ENCODE peak calls at places on chromosomes 2 and 18, in seven cellular contexts. N is kidney, V is HCT116, X is heart left ventricle, L is GM06990, P is psoas muscle, D is kidney epithelial cell. Q is an unnamed sample.

GRCh38 chr2:239507576-239508258 is 106.9 kb upstream of the HDAC4 start:
- DNase-seq in N (peak; percentile 73), V (no peak), X (no peak), L (no peak), P (no peak), D (no peak), Q (no peak)

GRCh38 chr2:234422242-234422641 is 74.6 kb downstream of the ARL4C start:
- DNase-seq in N (no peak), V (peak; percentile 82), X (no peak), L (no peak), P (no peak), D (peak; percentile 88), Q (no peak)

GRCh38 chr2:197088694-197089093 is 162.2 kb upstream of the PGAP1 start:
- DNase-seq in N (no peak), V (no peak), X (no peak), L (no peak), P (no peak), D (peak; percentile 69), Q (no peak)

GRCh38 chr2:53939656-53940055 is 31.1 kb downstream of the PSME4 start:
- DNase-seq in N (no peak), V (no peak), X (no peak), L (no peak), P (no peak), D (peak; percentile 12), Q (no peak)

GRCh38 chr18:52236134-52236533 is 103.9 kb upstream of the DCC start:
- DNase-seq in N (no peak), V (no peak), X (no peak), L (no peak), P (no peak), D (no peak), Q (no peak)

GRCh38 chr2:219570194-219570923 is 980 bp downstream of the OBSL1 start:
- DNase-seq in N (peak; percentile 83), V (no peak), X (no peak), L (no peak), P (peak; percentile 51), D (no peak), Q (peak; percentile 52)

GRCh38 chr2:9091819-9092218 is 88.3 kb upstream of the MBOAT2 start:
- DNase-seq in N (no peak), V (no peak), X (no peak), L (no peak), P (no peak), D (no peak), Q (no peak)

GRCh38 chr2:127642706-127643697 is 3.0 kb upstream of the GPR17 start:
- DNase-seq in N (peak; percentile 57), V (no peak), X (no peak), L (no peak), P (no peak), D (no peak), Q (peak; percentile 13)

GRCh38 chr2:3212984-3213383 is 164.6 kb downstream of the EIPR1 start:
- DNase-seq in N (no peak), V (no peak), X (no peak), L (no peak), P (no peak), D (no peak), Q (no peak)

GRCh38 chr2:3210257-3210656 is 167.4 kb downstream of the EIPR1 start:
- DNase-seq in N (no peak), V (no peak), X (no peak), L (no peak), P (no peak), D (no peak), Q (no peak)

GRCh38 chr2:3209258-3209657 is 168.4 kb downstream of the EIPR1 start:
- DNase-seq in N (no peak), V (no peak), X (no peak), L (no peak), P (no peak), D (no peak), Q (no peak)

GRCh38 chr2:3211971-3212362 is 165.7 kb downstream of the EIPR1 start:
- DNase-seq in N (no peak), V (no peak), X (no peak), L (no peak), P (no peak), D (no peak), Q (no peak)

DNA sequence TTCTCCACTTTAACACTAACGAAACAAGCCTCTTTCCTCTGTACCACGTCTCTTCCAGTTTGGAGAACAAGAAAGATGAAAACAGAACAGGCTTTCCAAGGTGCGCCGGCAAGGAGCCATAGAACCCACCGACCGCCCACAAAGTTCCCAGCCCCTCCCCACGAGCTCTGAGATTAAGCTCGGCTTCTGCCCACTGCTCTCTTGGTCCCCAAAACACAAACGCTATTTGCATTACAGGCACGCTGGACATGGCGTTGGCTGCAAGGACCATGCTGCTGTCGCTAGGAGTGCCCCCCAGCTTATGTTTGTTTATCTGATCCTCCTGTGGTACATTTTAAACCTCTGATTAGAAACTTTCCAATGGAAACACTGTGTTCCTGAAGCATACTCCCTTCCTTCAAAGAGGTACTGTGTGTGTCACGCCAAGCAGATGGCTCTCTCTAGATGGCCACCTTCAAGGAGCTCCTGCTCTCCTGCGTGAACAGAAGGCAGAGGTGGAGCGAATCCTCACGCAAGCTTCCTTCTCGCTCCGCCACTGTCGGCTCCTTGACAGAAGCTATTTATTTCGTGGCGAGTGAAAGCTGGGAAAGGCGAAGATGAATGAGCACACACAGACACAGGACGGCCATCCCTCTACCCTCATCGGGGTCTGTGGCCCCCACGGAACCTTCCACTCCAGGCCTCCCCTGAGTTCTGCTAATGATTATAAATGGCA is 166.2 kb downstream of the EIPR1 start:
- DNase-seq in N (no peak), V (no peak), X (no peak), L (no peak), P (no peak), D (no peak), Q (no peak)
- H3K36me3 ChIP-seq in N (peaks cover 2% of the 10 kb centered on the region), V (no peaks in the 10 kb centered on the region), X (no peaks in the 10 kb centered on the region), L (no peaks in the 10 kb centered on the region), P (no peaks in the 10 kb centered on the region), D (no peaks in the 10 kb centered on the region), Q (peaks cover 21% of the 10 kb centered on the region)

DNA sequence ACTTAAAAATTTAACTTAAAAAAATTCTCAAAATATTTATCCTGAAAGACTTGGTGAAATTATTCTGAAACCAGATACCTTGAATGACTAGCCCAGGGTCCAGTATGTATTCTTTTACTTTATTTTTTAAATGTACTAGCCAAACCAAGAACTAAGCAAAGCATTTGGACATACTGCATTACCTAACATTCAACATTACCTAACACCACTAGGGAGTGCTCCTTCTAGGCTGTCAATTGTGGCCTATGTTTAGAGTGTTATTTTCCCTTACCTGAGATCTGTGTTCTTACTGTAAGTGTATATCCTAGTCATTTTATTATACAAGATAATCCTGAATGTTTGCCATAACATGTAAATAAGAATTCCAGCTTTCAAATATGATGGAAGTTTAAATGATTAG is 496.6 kb downstream of the PTPRM start:
- DNase-seq in N (no peak), V (no peak), X (no peak), L (no peak), P (no peak), D (no peak), Q (no peak)
- TF ChIP-seq CTCF in N (no peak), V (peak; percentile 35), X (no peak), L (no peak), P (no peak), D (no peak), Q (no peak)

GRCh38 chr18:45901654-45902210 is 65.4 kb downstream of the EPG5 start:
- DNase-seq in N (no peak), V (no peak), X (no peak), L (no peak), P (no peak), D (no peak), Q (no peak)
- H3K36me3 ChIP-seq in N (peaks cover 37% of the 10 kb centered on the region), V (peaks cover 4% of the 10 kb centered on the region), X (no peaks in the 10 kb centered on the region), L (peaks cover 6% of the 10 kb centered on the region), P (peaks cover 99% of the 10 kb centered on the region), D (peaks cover 2% of the 10 kb centered on the region), Q (peaks cover 99% of the 10 kb centered on the region)

GRCh38 chr2:126482582-126483464 is 173.1 kb upstream of the GYPC start:
- DNase-seq in N (no peak), V (no peak), X (no peak), L (no peak), P (no peak), D (no peak), Q (no peak)
- TF ChIP-seq CTCF in N (no peak), V (no peak), X (no peak), L (peak; percentile 55), P (no peak), D (no peak), Q (no peak)

DNA sequence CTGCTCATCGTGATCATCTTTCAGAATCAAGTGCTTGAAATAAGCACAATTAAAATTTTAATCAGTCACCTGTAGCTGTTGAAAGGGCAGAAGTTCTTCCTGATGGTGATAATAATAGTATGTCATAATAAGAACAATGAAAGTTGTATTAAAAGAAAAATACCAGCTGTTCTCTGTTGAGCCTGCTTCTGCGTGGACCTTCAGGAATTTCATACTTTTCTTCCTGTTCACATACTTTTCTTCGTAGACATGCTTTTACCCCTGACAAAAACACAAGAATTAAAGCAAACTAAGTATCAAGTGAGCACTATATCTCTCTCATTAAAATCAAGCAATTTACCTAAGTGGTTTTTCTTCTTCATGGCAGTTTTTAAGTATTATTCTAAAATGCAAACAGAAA is 79.2 kb downstream of the BARD1 start:
- DNase-seq in N (no peak), V (no peak), X (no peak), L (no peak), P (no peak), D (no peak), Q (no peak)
- H3K36me3 ChIP-seq in N (peaks cover 2% of the 10 kb centered on the region), V (no peaks in the 10 kb centered on the region), X (no peaks in the 10 kb centered on the region), L (peaks cover 3% of the 10 kb centered on the region), P (peaks cover 47% of the 10 kb centered on the region), D (no peaks in the 10 kb centered on the region), Q (peaks cover 47% of the 10 kb centered on the region)

GRCh38 chr2:101190753-101191516 is 39.8 kb upstream of the TBC1D8 start:
- DNase-seq in N (no peak), V (no peak), X (no peak), L (no peak), P (no peak), D (no peak), Q (no peak)

GRCh38 chr2:101185656-101186055 is 34.5 kb upstream of the TBC1D8 start:
- DNase-seq in N (no peak), V (no peak), X (no peak), L (no peak), P (no peak), D (no peak), Q (no peak)

GRCh38 chr2:101187131-101187530 is 35.9 kb upstream of the TBC1D8 start:
- DNase-seq in N (no peak), V (no peak), X (no peak), L (no peak), P (no peak), D (no peak), Q (no peak)

GRCh38 chr2:101185085-101185484 is 33.9 kb upstream of the TBC1D8 start:
- DNase-seq in N (no peak), V (no peak), X (no peak), L (no peak), P (no peak), D (no peak), Q (no peak)

DNA sequence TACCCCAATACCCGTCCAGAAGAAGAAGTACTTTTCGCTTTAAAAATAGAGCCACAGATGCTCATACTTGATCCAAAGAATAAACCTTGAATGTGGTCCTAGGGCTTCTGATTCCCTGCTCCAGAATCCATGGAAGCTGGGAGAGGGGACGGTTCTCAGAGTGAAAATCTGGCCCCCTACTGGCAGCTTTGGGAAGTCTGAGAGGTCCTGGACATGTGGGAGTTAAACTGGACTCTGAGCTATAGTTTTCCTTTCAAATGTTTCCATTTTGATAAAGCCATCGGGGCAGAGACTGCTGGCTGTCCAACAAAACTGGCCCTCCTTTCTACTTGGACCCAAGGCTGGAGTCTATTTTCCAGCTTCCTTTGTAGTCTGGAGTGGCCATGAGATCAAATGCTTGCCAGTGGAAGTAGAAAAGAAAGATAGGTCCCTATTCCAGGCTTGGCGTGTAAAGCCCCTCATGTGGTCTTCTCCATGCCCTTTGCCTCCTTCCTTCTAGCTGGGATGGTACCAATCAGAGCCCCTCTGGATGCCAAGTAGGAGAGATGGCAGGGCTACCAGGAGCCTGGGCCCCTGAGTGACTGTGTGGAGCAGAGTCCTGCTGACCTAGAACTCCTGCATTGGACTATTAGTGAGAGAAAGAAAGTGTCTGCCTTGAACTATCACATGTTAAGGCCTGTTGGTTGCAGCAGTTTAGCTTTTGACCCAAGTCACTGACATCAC is 37.7 kb upstream of the TBC1D8 start:
- DNase-seq in N (no peak), V (peak; percentile 21), X (no peak), L (no peak), P (no peak), D (no peak), Q (no peak)
- TF ChIP-seq CTCF in N (peak; percentile 37), V (peak; percentile 75), X (peak; percentile 38), L (peak; percentile 41), P (peak; percentile 27), D (peak; percentile 51), Q (peak; percentile 46)

Q was measured in heart right ventricle.